ENCODE peak calls at places on chromosome 17, in six cellular contexts. H, Q, C, J, I and O are unnamed samples.

GRCh38 chr17:71287246-71287828 is 833.5 kb upstream of the SOX9 start:
- DNase-seq in C (peak), Q (no peak), I (no peak), H (no peak), J (no peak), O (no peak)

GRCh38 chr17:7841309-7841621 is 7.2 kb downstream of the KDM6B start:
- DNase-seq in Q (no peak), J (no peak), I (no peak), C (no peak), H (no peak), O (no peak)

GRCh38 chr17:28912281-28912937 is 9.5 kb upstream of the DHRS13 start:
- DNase-seq in J (no peak), H (peak), C (peak), I (peak), Q (no peak), O (no peak)

GRCh38 chr17:46942441-46943217 is 19.7 kb downstream of the GOSR2 start:
- DNase-seq in H (peak), C (peak), J (peak), Q (peak), I (peak), O (no peak)

GRCh38 chr17:2685696-2686095 is 25.9 kb downstream of the CLUH start:
- DNase-seq in Q (no peak), I (no peak), C (peak), J (no peak), H (no peak), O (no peak)

GRCh38 chr17:51422634-51423033 is 162.3 kb downstream of the UTP18 start:
- DNase-seq in H (no peak), J (no peak), C (no peak), Q (no peak), I (no peak), O (no peak)

GRCh38 chr17:13919818-13920217 is 149.5 kb upstream of the COX10 start:
- DNase-seq in J (no peak), Q (no peak), C (no peak), H (no peak), I (no peak), O (no peak)

GRCh38 chr17:82103588-82104451 is 5.8 kb upstream of the FASN start:
- DNase-seq in H (peak), J (peak), I (peak), C (peak), Q (no peak), O (no peak)

GRCh38 chr17:7833795-7834553 is at the start of gene KDM6B:
- DNase-seq in H (peak), Q (peak), C (peak), I (peak), J (peak), O (no peak)

GRCh38 chr17:81641825-81642489 is 5.0 kb downstream of the TSPAN10 start:
- DNase-seq in I (no peak), J (no peak), Q (no peak), H (no peak), C (no peak), O (no peak)

GRCh38 chr17:1260762-1261161 is 9.5 kb upstream of the BHLHA9 start:
- DNase-seq in I (no peak), J (no peak), C (no peak), H (no peak), Q (no peak), O (no peak)

GRCh38 chr17:22268214-22268911 is 576.0 kb downstream of the KCNJ18 start:
- DNase-seq in Q (no peak), J (no peak), C (no peak), H (no peak), I (peak), O (no peak)

GRCh38 chr17:80724723-80725388 is 180.2 kb downstream of the RPTOR start:
- DNase-seq in J (no peak), H (no peak), Q (peak), I (no peak), C (no peak), O (no peak)

DNA sequence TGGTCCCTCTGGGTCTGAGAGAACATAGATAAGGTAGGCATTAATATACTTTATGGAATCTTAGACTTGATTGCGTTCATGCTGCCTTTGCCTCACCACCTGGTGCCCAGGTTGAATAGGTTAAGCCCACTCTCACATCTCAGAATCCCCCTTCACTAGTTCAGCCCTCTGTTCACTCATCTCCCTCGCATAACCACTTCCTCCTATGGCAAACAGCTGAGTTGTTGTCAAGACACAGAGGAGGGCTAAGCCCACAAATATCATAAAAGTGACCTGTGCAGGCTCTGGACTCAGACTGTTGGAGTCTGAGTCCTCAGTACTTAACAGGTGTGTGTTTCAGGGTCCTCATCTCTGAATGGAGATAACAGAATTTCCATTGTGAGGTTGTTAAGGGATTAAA is 55.7 kb downstream of the GOSR1 start:
- DNase-seq in J (no peak), C (no peak), H (no peak), I (no peak), Q (no peak), O (no peak)
- TF ChIP-seq ATF3 in J (no peak), C (no peak), H (no peak), I (no peak), Q (no peak), O (no peak)

GRCh38 chr17:45170976-45171337 is 9.3 kb downstream of the HEXIM2 start:
- DNase-seq in C (no peak), J (no peak), Q (peak), I (no peak), H (no peak), O (no peak)
- TF ChIP-seq ATF3 in C (no peak), J (no peak), Q (no peak), I (no peak), H (no peak), O (no peak)

DNA sequence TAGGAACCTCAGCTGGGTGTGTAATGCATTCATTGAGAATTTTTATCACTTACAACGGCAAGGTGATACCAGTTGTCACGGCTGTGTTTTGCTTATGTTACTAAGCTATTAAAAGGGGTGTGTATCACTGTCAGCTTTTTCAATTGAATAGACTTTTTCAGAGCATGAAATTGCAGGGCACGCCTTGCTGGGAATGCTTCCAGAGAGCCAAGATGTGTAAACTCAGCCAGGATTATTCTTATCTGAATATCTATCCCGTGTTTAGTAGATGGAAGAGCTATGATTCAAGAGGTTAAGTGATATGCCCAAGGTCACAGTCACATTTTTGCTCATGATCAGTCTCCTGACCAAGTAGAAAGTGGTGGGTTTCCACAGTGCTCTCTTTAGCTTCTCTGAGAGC is 6.6 kb upstream of the TEKT3 start:
- DNase-seq in J (no peak), H (no peak), Q (no peak), C (no peak), I (no peak), O (no peak)
- TF ChIP-seq ATF3 in J (no peak), H (no peak), Q (no peak), C (no peak), I (no peak), O (no peak)

GRCh38 chr17:76071497-76072148 is 694 bp downstream of the SRP68 start:
- DNase-seq in J (no peak), C (peak), Q (no peak), I (no peak), H (no peak), O (no peak)
- TF ChIP-seq ATF3 in J (no peak), C (no peak), Q (no peak), I (no peak), H (no peak), O (no peak)

GRCh38 chr17:43356999-43357398 is 41.8 kb upstream of the ARL4D start:
- DNase-seq in I (no peak), J (no peak), C (no peak), Q (no peak), H (no peak), O (no peak)
- TF ChIP-seq ATF3 in I (no peak), J (no peak), C (no peak), Q (no peak), H (no peak), O (no peak)

GRCh38 chr17:64653325-64653984 is 8.7 kb downstream of the SMURF2 start:
- DNase-seq in Q (no peak), I (no peak), H (no peak), J (no peak), C (no peak), O (no peak)
- TF ChIP-seq ATF3 in Q (no peak), I (no peak), H (no peak), J (no peak), C (no peak), O (no peak)